ENCODE peak calls at places on chromosome 15, in four cellular contexts. U, C, T and D are unnamed samples.

GRCh38 chr15:80856809-80857377 is 77.7 kb downstream of the CEMIP start:
- DNase-seq in U (no peak), C (peak), T (peak), D (no peak)

GRCh38 chr15:90037510-90037860 is 36.4 kb downstream of the ZNF710 start:
- DNase-seq in U (peak), C (peak), T (no peak), D (no peak)

GRCh38 chr15:91051248-91051647 is 28.9 kb upstream of the VPS33B start:
- DNase-seq in U (no peak), C (no peak), T (no peak), D (no peak)

GRCh38 chr15:84937144-84937543 is 44.5 kb upstream of the PDE8A start:
- DNase-seq in U (peak), C (no peak), T (no peak), D (no peak)

GRCh38 chr15:73049564-73050215 is 2.6 kb upstream of the NEO1 start:
- DNase-seq in U (no peak), C (no peak), T (no peak), D (no peak)

GRCh38 chr15:100307241-100307855 is 34.4 kb downstream of the ADAMTS17 start:
- DNase-seq in U (no peak), C (no peak), T (no peak), D (no peak)

GRCh38 chr15:48325400-48325799 is 5.8 kb upstream of the DUT start:
- DNase-seq in U (no peak), C (no peak), T (no peak), D (no peak)

GRCh38 chr15:71008250-71008870 is 106.9 kb upstream of the THSD4 start:
- DNase-seq in U (no peak), C (no peak), T (no peak), D (no peak)

GRCh38 chr15:68656438-68656739 is 77.6 kb downstream of the CORO2B start:
- DNase-seq in U (no peak), C (no peak), T (no peak), D (no peak)

DNA sequence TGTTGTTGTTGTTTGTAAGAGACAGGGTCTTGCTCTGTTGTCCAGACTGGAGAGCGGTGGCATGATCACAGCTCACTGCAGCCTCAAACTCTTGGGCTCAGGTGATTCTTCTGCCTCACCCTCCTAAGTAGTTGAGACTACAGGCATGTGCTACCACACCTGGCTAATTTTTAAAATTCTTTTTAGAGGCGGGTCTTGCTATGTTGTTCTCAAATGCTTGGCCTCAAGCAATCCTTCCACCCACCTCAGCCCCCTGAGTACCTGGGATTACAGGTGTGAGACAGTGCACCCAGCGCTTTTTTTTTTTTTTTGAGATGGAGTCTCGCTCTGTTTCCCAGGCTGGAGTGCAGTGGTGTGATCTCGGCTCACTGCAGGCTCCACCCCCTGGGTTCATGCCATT is 46.7 kb downstream of the TMOD3 start:
- DNase-seq in U (no peak), C (no peak), T (no peak), D (no peak)
- H3K27ac ChIP-seq in U (no peak), C (peak), T (peak), D (no peak)

GRCh38 chr15:41331281-41331680 is 1.1 kb downstream of the OIP5 start:
- DNase-seq in U (no peak), C (no peak), T (no peak), D (no peak)
- H3K4me3 ChIP-seq in U (no peak), C (peak), T (peak), D (no peak)

GRCh38 chr15:78018445-78018844 is 59.1 kb downstream of the TBC1D2B start:
- DNase-seq in U (no peak), C (no peak), T (no peak), D (no peak)
- H3K27ac ChIP-seq in U (no peak), C (no peak), T (no peak), D (no peak)

DNA sequence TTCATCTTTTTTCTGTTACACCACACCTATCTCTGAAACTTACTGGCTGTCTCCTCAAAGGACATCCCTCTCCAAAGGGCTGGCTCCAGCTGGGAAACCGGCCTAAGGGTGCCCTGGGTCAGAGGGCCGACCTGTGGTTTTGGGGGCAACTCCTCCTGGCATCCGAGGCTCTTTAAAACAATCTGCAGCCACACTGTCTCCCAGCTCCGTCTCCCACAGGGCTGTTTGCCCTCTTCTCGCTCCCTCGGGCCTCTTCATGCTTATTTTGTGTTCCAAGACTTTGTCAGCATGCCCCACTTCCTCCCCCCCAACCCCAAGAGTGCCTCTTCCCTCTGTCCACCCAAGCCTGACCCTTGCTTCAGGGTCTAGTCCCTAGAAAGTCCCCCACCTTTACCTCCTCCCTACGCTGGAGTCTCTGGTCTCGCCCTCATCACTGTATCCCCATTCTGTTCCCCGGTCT is 1.3 kb upstream of the CSK start:
- DNase-seq in U (no peak), C (no peak), T (no peak), D (no peak)
- H3K4me3 ChIP-seq in U (no peak), C (no peak), T (no peak), D (peak)

GRCh38 chr15:59352189-59352588 is 20.5 kb downstream of the MYO1E start:
- DNase-seq in U (no peak), C (no peak), T (no peak), D (no peak)
- H3K27ac ChIP-seq in U (no peak), C (no peak), T (peak), D (no peak)

GRCh38 chr15:88477126-88477525 is 9.6 kb downstream of the MRPS11 start:
- DNase-seq in U (no peak), C (no peak), T (no peak), D (no peak)
- H3K4me3 ChIP-seq in U (no peak), C (no peak), T (no peak), D (no peak)

DNA sequence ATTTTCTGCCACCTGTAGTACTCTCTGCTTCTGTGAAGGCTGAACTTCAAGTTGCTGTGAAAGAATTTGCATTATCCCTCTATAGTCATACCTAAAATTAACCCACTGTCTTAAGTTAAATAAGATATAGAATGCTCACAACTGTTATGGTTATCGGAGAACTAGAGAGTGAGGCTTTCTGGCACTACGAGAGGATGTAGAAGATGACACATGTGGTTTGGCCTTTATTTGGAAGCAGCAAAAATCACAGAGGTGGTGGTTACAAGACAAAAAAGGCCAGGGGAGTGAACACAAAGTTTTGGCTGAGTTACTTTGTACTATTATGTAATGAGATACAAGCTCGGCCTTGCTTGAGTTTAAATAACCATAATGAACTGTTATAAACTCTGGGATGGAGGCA is 78.2 kb upstream of the ICE2 start:
- DNase-seq in U (peak), C (no peak), T (no peak), D (peak)
- H3K27ac ChIP-seq in U (no peak), C (no peak), T (no peak), D (peak)

GRCh38 chr15:82709081-82709420 is 624 bp downstream of the AP3B2 start:
- DNase-seq in U (no peak), C (no peak), T (no peak), D (no peak)

GRCh38 chr15:82712036-82712435 is 2.4 kb upstream of the AP3B2 start:
- DNase-seq in U (no peak), C (no peak), T (no peak), D (no peak)

GRCh38 chr15:82709421-82710207 is at the start of gene AP3B2:
- DNase-seq in U (peak), C (peak), T (peak), D (peak)

GRCh38 chr15:82710926-82711490 is 1.3 kb upstream of the AP3B2 start:
- DNase-seq in U (no peak), C (no peak), T (no peak), D (no peak)

GRCh38 chr15:82710208-82710555 is 507 bp upstream of the AP3B2 start:
- DNase-seq in U (no peak), C (no peak), T (no peak), D (no peak)
- H3K4me3 ChIP-seq in U (peak), C (peak), T (peak), D (peak)